ENCODE peak calls at places on chromosomes 1 and 21, in seven cellular contexts. F is body of pancreas, Y is HFF-Myc, X is GM06990, E is glutamatergic neuron, J is Peyer's patch, D is heart left ventricle. Z is an unnamed sample.

GRCh38 chr1:186212574-186213224 is 162.4 kb downstream of the TPR start:
- DNase-seq in Y (peak), F (peak), D (no peak), E (no peak), X (no peak), J (peak), Z (peak)

GRCh38 chr21:41139951-41140350 is 28.0 kb upstream of the BACE2 start:
- DNase-seq in X (no peak), F (no peak), E (no peak), Y (no peak), D (no peak), J (no peak), Z (no peak)

GRCh38 chr1:38287036-38287435 is 240.4 kb upstream of the POU3F1 start:
- DNase-seq in D (no peak), X (no peak), E (no peak), Y (no peak), F (no peak), J (no peak), Z (no peak)

GRCh38 chr1:92951141-92951582 is 10.1 kb downstream of the DIPK1A start:
- DNase-seq in J (peak), D (no peak), F (peak), Y (no peak), E (no peak), X (peak), Z (no peak)

GRCh38 chr1:9121891-9122409 is 7.0 kb downstream of the GPR157 start:
- DNase-seq in J (no peak), D (no peak), X (peak), E (no peak), Y (no peak), F (no peak), Z (no peak)

GRCh38 chr1:57160594-57160993 is 194.8 kb upstream of the C8B start:
- DNase-seq in E (no peak), Y (no peak), F (no peak), X (no peak), J (no peak), D (no peak), Z (no peak)

GRCh38 chr1:243595527-243596206 is 254.4 kb downstream of the AKT3 start:
- DNase-seq in E (no peak), D (no peak), X (no peak), J (no peak), Y (peak), F (no peak), Z (no peak)

GRCh38 chr1:30856260-30856790 is 52.2 kb downstream of the SDC3 start:
- DNase-seq in J (no peak), F (peak), D (no peak), Y (no peak), E (peak), X (no peak), Z (no peak)

GRCh38 chr21:31961027-31961426 is 88.2 kb downstream of the HUNK start:
- DNase-seq in X (no peak), F (no peak), D (no peak), E (no peak), Y (no peak), J (no peak), Z (no peak)

GRCh38 chr1:201447911-201448871 is 20.8 kb downstream of the PHLDA3 start:
- DNase-seq in X (peak), E (peak), Y (no peak), D (peak), J (peak), F (peak), Z (peak)

GRCh38 chr1:220045356-220046051 is 801 bp downstream of the EPRS1 start:
- DNase-seq in F (no peak), J (no peak), E (no peak), X (peak), D (no peak), Y (no peak), Z (no peak)

GRCh38 chr1:98402860-98403259 is 258.7 kb upstream of the SNX7 start:
- DNase-seq in D (no peak), E (no peak), X (no peak), F (no peak), Y (no peak), J (no peak), Z (no peak)

GRCh38 chr1:37932759-37933158 is 14.1 kb downstream of the INPP5B start:
- DNase-seq in J (no peak), E (no peak), Y (no peak), D (no peak), X (no peak), F (no peak), Z (no peak)

GRCh38 chr1:183090386-183091006 is 67.3 kb downstream of the LAMC1 start:
- DNase-seq in F (peak), Y (no peak), E (no peak), X (no peak), D (peak), J (no peak), Z (no peak)

GRCh38 chr1:43618521-43619313 is 31.2 kb upstream of the KDM4A start:
- DNase-seq in E (no peak), J (no peak), X (no peak), Y (no peak), F (no peak), D (no peak), Z (no peak)

GRCh38 chr1:115413621-115414020 is 75.6 kb upstream of the NGF start:
- DNase-seq in D (no peak), X (no peak), F (no peak), J (no peak), E (no peak), Y (no peak), Z (no peak)

GRCh38 chr1:211623510-211623909 is 44.5 kb upstream of the SLC30A1 start:
- DNase-seq in D (no peak), X (no peak), J (peak), Y (no peak), E (no peak), F (no peak), Z (no peak)

GRCh38 chr1:48329905-48330304 is 107.4 kb downstream of the SLC5A9 start:
- DNase-seq in E (no peak), J (no peak), Y (no peak), D (no peak), X (no peak), F (no peak), Z (no peak)

GRCh38 chr1:202810193-202810614 is 550 bp upstream of the PCAT6 start:
- DNase-seq in Y (no peak), X (no peak), E (no peak), F (no peak), J (no peak), D (no peak), Z (no peak)

GRCh38 chr1:19682257-19682656 is 17.6 kb downstream of the HTR6 start:
- DNase-seq in F (no peak), Y (peak), D (no peak), X (no peak), E (no peak), J (no peak), Z (no peak)

GRCh38 chr1:160481979-160482596 is 41.0 kb downstream of the SLAMF6 start:
- DNase-seq in Y (no peak), E (no peak), F (no peak), J (no peak), X (no peak), D (no peak), Z (no peak)

GRCh38 chr21:15856813-15857212 is 127.0 kb downstream of the USP25 start:
- DNase-seq in J (no peak), E (no peak), X (no peak), F (no peak), D (no peak), Y (no peak), Z (no peak)

GRCh38 chr1:201493757-201494617 is 12.9 kb downstream of the CSRP1 start:
- DNase-seq in Y (no peak), J (no peak), D (no peak), F (peak), E (no peak), X (no peak), Z (peak)

GRCh38 chr1:114347431-114348209 is 163.4 kb downstream of the TRIM33 start:
- DNase-seq in J (no peak), D (no peak), Y (no peak), F (no peak), X (no peak), E (no peak), Z (no peak)

GRCh38 chr1:91552596-91552995 is 51.9 kb downstream of the CDC7 start:
- DNase-seq in J (no peak), X (no peak), F (no peak), Y (no peak), D (no peak), E (no peak), Z (no peak)

GRCh38 chr1:241336335-241336734 is 20.7 kb downstream of the RGS7 start:
- DNase-seq in E (no peak), J (no peak), X (no peak), D (no peak), Y (no peak), F (no peak), Z (no peak)

GRCh38 chr1:161127649-161128048 is 4.8 kb downstream of the DEDD start:
- DNase-seq in D (no peak), E (no peak), J (no peak), Y (no peak), X (no peak), F (no peak), Z (no peak)

GRCh38 chr21:32645261-32646182 is 33.3 kb upstream of the CFAP298 start:
- DNase-seq in D (no peak), Y (no peak), J (no peak), E (peak), X (no peak), F (no peak), Z (no peak)

GRCh38 chr1:155137129-155137528 is 1.5 kb downstream of the SLC50A1 start:
- DNase-seq in E (no peak), J (no peak), Y (no peak), D (no peak), F (no peak), X (no peak), Z (no peak)
- TF ChIP-seq CTCF in E (no peak), J (no peak), Y (no peak), D (no peak), F (no peak), X (no peak), Z (no peak)

GRCh38 chr21:38833122-38833521 is 27.4 kb downstream of the ETS2 start:
- DNase-seq in F (no peak), X (no peak), D (no peak), Y (no peak), E (no peak), J (no peak), Z (no peak)
- TF ChIP-seq CTCF in F (no peak), X (no peak), D (no peak), Y (no peak), E (no peak), J (no peak), Z (no peak)

GRCh38 chr1:178093150-178093957 is 550 bp upstream of the RASAL2 start:
- DNase-seq in Y (peak), E (peak), F (peak), X (peak), J (peak), D (peak), Z (peak)
- TF ChIP-seq CTCF in Y (no peak), E (no peak), F (no peak), X (no peak), J (no peak), D (no peak), Z (no peak)

DNA sequence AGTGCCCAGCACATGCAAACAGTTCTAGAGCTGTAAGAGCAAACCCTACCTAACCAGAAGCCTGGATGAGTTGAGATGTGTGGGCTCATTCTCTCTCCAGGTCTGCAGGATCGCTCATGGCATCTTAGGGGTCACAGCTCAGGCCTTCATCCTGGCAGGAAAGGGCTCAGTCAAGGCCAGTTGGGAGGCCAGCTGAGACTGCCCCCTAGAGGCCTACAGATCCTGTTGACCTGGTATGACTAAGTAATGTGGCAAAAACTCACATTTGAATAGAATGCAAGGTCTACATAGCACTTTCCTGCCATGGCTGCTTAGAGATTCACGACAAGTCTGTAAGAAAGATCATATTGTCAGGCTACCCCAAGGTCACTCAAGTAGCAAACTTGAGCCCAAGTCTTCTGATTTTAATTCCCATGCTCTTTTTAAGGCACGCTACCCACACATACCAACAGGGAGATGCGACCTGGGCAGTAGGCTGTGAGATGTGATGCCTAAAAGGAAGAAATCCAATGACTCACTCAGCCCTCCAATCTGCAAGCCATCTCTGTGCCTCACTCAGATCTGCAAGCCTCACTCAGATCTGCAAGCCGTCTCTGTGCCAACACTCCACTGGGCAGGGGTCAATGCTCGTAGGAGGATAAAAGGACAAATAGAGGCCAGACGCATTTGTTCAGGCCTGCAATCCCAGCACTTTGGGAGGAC is 5.1 kb upstream of the CAPN8 start:
- DNase-seq in E (peak), Y (no peak), F (peak), D (no peak), X (no peak), J (peak), Z (no peak)
- TF ChIP-seq CTCF in E (peak), Y (peak), F (peak), D (peak), X (peak), J (peak), Z (peak)

GRCh38 chr1:191831572-191831971 is 326.7 kb upstream of the RGS18 start:
- DNase-seq in F (no peak), J (no peak), D (no peak), Y (no peak), X (no peak), E (no peak), Z (no peak)
- TF ChIP-seq CTCF in F (no peak), J (no peak), D (no peak), Y (no peak), X (peak), E (no peak), Z (no peak)

DNA sequence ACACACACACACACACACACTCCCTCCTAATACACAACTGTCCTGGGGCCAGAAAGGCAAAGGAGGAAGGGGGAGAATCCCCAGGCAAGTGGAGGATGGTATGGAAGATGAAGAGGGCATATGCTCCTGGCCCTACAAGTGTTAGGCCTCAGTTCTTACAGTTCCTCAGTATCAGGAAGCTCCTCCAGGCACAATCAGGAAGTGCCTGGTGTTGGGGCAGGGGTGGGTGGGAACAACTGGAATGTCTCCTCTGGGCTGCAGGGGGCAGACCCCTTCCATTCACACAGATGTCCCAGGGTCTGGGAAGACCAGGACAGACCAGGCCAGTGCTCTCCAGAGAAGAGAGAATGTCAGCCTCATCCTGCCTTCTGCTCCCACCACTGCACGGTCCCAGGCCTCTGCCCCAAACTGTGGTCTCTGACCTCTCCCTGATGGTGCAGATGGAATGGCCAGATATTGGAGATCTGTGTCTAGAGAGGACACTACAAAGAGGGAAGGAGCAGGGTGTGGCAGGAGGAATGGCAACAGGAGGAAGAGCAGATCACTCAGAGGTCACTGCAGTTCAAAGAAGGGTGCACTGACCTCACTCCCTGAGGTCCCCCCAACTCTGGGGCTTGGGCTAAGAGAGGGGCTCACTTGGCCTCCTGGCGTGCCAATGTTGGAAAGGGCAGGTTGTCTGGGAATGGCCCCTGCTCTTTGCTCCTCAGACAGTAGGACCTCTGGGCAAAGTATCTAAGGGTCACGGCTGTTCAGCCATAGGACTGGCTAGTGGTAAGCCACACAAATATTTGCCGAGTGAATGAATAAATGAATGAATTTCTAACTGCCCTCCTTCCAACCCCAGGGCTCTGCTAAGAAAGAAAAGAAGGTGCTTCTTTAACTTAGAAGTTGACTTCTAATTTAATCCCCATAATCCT is 2.5 kb upstream of the DENND2D start:
- DNase-seq in Y (no peak), D (no peak), X (peak), F (no peak), J (no peak), E (no peak), Z (no peak)
- TF ChIP-seq CTCF in Y (no peak), D (no peak), X (no peak), F (no peak), J (no peak), E (no peak), Z (no peak)

GRCh38 chr1:198254948-198255347 is 98.2 kb downstream of the NEK7 start:
- DNase-seq in Y (no peak), X (no peak), F (no peak), J (no peak), D (no peak), E (no peak), Z (no peak)

GRCh38 chr1:198253259-198253658 is 96.5 kb downstream of the NEK7 start:
- DNase-seq in X (peak), F (no peak), E (no peak), J (no peak), D (no peak), Y (no peak), Z (no peak)

GRCh38 chr1:198255783-198256182 is 99.0 kb downstream of the NEK7 start:
- DNase-seq in Y (no peak), D (no peak), F (no peak), X (no peak), J (no peak), E (no peak), Z (no peak)

GRCh38 chr1:198253668-198254067 is 96.9 kb downstream of the NEK7 start:
- DNase-seq in J (no peak), F (no peak), E (no peak), Y (no peak), X (peak), D (no peak), Z (no peak)

DNA sequence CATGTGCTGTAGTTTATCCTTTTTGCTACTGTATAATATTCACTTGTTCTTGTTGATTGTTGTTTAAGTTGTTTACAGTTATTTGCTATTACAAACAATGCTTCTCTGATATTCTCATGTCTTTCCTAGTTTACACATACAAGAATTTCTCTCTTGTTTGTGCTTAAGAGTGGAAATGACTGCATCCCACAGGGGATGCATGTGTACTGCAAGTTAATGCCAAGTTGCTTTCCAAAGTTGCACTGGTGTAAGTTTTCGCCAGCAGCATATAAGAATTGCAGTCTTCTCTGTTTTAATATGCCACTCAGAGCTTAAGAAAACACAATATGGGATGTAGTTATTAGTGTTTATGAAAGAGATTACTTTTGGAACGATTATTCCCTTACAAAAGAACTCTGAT is 97.7 kb downstream of the NEK7 start:
- DNase-seq in D (no peak), E (no peak), Y (no peak), F (no peak), X (no peak), J (no peak), Z (no peak)
- TF ChIP-seq CTCF in D (peak), E (no peak), Y (no peak), F (no peak), X (no peak), J (no peak), Z (no peak)

DNA sequence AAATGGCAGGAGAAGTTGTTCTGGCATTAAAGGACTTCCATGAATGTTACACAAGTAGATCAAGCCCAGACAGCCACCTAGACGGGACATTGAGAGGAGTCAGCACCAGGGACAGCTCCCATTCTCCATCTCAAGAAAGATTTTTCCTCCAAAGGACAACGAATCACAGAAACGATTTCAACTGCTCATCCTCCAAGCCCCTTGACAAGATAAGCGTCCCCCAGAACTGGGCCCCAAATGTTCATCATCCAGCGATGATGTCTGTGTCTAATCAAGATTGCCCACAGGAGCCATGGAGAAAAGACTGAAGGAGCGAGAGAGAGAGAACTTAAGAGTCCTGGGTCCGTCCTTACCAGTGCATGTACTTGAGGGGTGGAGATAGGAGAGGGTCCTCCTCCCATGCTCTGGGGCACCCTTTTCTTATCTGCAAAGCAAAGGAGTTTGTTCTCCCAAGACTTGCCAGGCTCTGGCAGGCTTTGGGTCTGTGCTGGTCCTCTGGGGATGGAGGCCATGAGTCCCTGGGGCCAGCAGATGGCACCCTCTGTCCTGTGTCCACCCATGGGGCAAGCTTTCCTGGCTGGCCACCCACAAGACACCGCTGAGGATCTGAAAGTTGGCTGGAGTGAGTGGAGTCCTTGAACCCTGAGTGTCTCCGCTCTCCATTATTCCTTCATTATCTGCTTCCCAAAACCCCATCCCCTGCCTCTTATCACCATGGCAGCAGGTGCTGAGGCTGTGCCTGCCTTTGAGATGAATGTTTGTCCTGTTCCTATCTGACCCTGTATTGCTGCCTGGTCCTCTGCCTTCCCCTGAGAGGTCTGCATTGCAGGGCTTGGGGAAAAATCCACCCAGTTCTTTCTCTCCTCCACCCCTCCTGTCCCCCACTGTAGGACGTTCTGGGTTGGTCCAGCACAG is 164.6 kb downstream of the ACTL8 start:
- DNase-seq in X (no peak), F (peak), Y (peak), J (no peak), D (no peak), E (no peak), Z (peak)
- TF ChIP-seq CTCF in X (peak), F (no peak), Y (peak), J (peak), D (no peak), E (no peak), Z (no peak)

Z was measured in mesothelial cell of epicardium.